ENCODE peak calls at places on chromosomes 3 and 15, in nine cellular contexts. One of them, this sample, is unnamed.

GRCh38 chr3:194964809-194965208 is 279.1 kb downstream of the FAM43A start:
- DNase-seq in EL: no peak
- DNase-seq in CD8-positive, alpha-beta memory T cell: no peak
- DNase-seq in anterior cingulate cortex: no peak
- DNase-seq in NCI-H1092 treated with DMSO at 0.1 percent for 48 hours: no peak
- DNase-seq in activated naive CD8-positive, alpha-beta T cell treated with anti-CD3 and anti-CD28 coated beads for 36 hours: no peak
- DNase-seq in NCI-H1436: no peak
- DNase-seq in activated T-cell treated with anti-CD3 and anti-CD28 coated beads for 4 hours: no peak
- DNase-seq in T-helper 2 cell: no peak
- DNase-seq in this sample: no peak

GRCh38 chr3:160951677-160952487 is 153.3 kb downstream of the B3GALNT1 start:
- DNase-seq in EL: no peak
- DNase-seq in CD8-positive, alpha-beta memory T cell: no peak
- DNase-seq in anterior cingulate cortex: no peak
- DNase-seq in NCI-H1092 treated with DMSO at 0.1 percent for 48 hours: no peak
- DNase-seq in activated naive CD8-positive, alpha-beta T cell treated with anti-CD3 and anti-CD28 coated beads for 36 hours: no peak
- DNase-seq in NCI-H1436: no peak
- DNase-seq in activated T-cell treated with anti-CD3 and anti-CD28 coated beads for 4 hours: no peak
- DNase-seq in T-helper 2 cell: no peak
- DNase-seq in this sample: no peak

GRCh38 chr3:152524198-152525140 is 255.7 kb downstream of the MBNL1 start:
- DNase-seq in EL: peak
- DNase-seq in CD8-positive, alpha-beta memory T cell: peak
- DNase-seq in anterior cingulate cortex: no peak
- DNase-seq in NCI-H1092 treated with DMSO at 0.1 percent for 48 hours: peak
- DNase-seq in activated naive CD8-positive, alpha-beta T cell treated with anti-CD3 and anti-CD28 coated beads for 36 hours: no peak
- DNase-seq in NCI-H1436: peak
- DNase-seq in activated T-cell treated with anti-CD3 and anti-CD28 coated beads for 4 hours: peak
- DNase-seq in T-helper 2 cell: no peak
- DNase-seq in this sample: no peak

GRCh38 chr3:119637679-119638525 is 22.5 kb downstream of the POPDC2 start:
- DNase-seq in EL: peak
- DNase-seq in CD8-positive, alpha-beta memory T cell: no peak
- DNase-seq in anterior cingulate cortex: no peak
- DNase-seq in NCI-H1092 treated with DMSO at 0.1 percent for 48 hours: no peak
- DNase-seq in activated naive CD8-positive, alpha-beta T cell treated with anti-CD3 and anti-CD28 coated beads for 36 hours: peak
- DNase-seq in NCI-H1436: no peak
- DNase-seq in activated T-cell treated with anti-CD3 and anti-CD28 coated beads for 4 hours: no peak
- DNase-seq in T-helper 2 cell: no peak
- DNase-seq in this sample: no peak

GRCh38 chr15:80890341-80890972 is 99.2 kb downstream of the MESD start:
- DNase-seq in EL: peak
- DNase-seq in CD8-positive, alpha-beta memory T cell: no peak
- DNase-seq in anterior cingulate cortex: no peak
- DNase-seq in NCI-H1092 treated with DMSO at 0.1 percent for 48 hours: no peak
- DNase-seq in activated naive CD8-positive, alpha-beta T cell treated with anti-CD3 and anti-CD28 coated beads for 36 hours: no peak
- DNase-seq in NCI-H1436: no peak
- DNase-seq in activated T-cell treated with anti-CD3 and anti-CD28 coated beads for 4 hours: no peak
- DNase-seq in T-helper 2 cell: no peak
- DNase-seq in this sample: no peak

GRCh38 chr15:69359724-69360123 is 54.4 kb upstream of the KIF23 start:
- DNase-seq in EL: no peak
- DNase-seq in CD8-positive, alpha-beta memory T cell: no peak
- DNase-seq in anterior cingulate cortex: no peak
- DNase-seq in NCI-H1092 treated with DMSO at 0.1 percent for 48 hours: no peak
- DNase-seq in activated naive CD8-positive, alpha-beta T cell treated with anti-CD3 and anti-CD28 coated beads for 36 hours: no peak
- DNase-seq in NCI-H1436: no peak
- DNase-seq in activated T-cell treated with anti-CD3 and anti-CD28 coated beads for 4 hours: no peak
- DNase-seq in T-helper 2 cell: no peak
- DNase-seq in this sample: no peak

GRCh38 chr3:65751123-65751700 is 287.5 kb downstream of the MAGI1 start:
- DNase-seq in EL: peak
- DNase-seq in CD8-positive, alpha-beta memory T cell: no peak
- DNase-seq in anterior cingulate cortex: peak
- DNase-seq in NCI-H1092 treated with DMSO at 0.1 percent for 48 hours: no peak
- DNase-seq in activated naive CD8-positive, alpha-beta T cell treated with anti-CD3 and anti-CD28 coated beads for 36 hours: peak
- DNase-seq in NCI-H1436: peak
- DNase-seq in activated T-cell treated with anti-CD3 and anti-CD28 coated beads for 4 hours: no peak
- DNase-seq in T-helper 2 cell: no peak
- DNase-seq in this sample: peak

GRCh38 chr15:55775316-55775715 is 32.4 kb upstream of the PRTG start:
- DNase-seq in EL: peak
- DNase-seq in CD8-positive, alpha-beta memory T cell: no peak
- DNase-seq in anterior cingulate cortex: no peak
- DNase-seq in NCI-H1092 treated with DMSO at 0.1 percent for 48 hours: no peak
- DNase-seq in activated naive CD8-positive, alpha-beta T cell treated with anti-CD3 and anti-CD28 coated beads for 36 hours: no peak
- DNase-seq in NCI-H1436: no peak
- DNase-seq in activated T-cell treated with anti-CD3 and anti-CD28 coated beads for 4 hours: no peak
- DNase-seq in T-helper 2 cell: no peak
- DNase-seq in this sample: no peak

GRCh38 chr3:141288331-141288990 is 56.8 kb downstream of the PXYLP1 start:
- DNase-seq in EL: no peak
- DNase-seq in CD8-positive, alpha-beta memory T cell: no peak
- DNase-seq in anterior cingulate cortex: no peak
- DNase-seq in NCI-H1092 treated with DMSO at 0.1 percent for 48 hours: no peak
- DNase-seq in activated naive CD8-positive, alpha-beta T cell treated with anti-CD3 and anti-CD28 coated beads for 36 hours: no peak
- DNase-seq in NCI-H1436: no peak
- DNase-seq in activated T-cell treated with anti-CD3 and anti-CD28 coated beads for 4 hours: no peak
- DNase-seq in T-helper 2 cell: no peak
- DNase-seq in this sample: no peak

GRCh38 chr3:128197855-128198254 is 44.6 kb downstream of the EEFSEC start:
- DNase-seq in EL: no peak
- DNase-seq in CD8-positive, alpha-beta memory T cell: no peak
- DNase-seq in anterior cingulate cortex: no peak
- DNase-seq in NCI-H1092 treated with DMSO at 0.1 percent for 48 hours: no peak
- DNase-seq in activated naive CD8-positive, alpha-beta T cell treated with anti-CD3 and anti-CD28 coated beads for 36 hours: no peak
- DNase-seq in NCI-H1436: no peak
- DNase-seq in activated T-cell treated with anti-CD3 and anti-CD28 coated beads for 4 hours: no peak
- DNase-seq in T-helper 2 cell: no peak
- DNase-seq in this sample: no peak

GRCh38 chr3:60932669-60933068 is 318.6 kb downstream of the FHIT start:
- DNase-seq in EL: no peak
- DNase-seq in CD8-positive, alpha-beta memory T cell: no peak
- DNase-seq in anterior cingulate cortex: no peak
- DNase-seq in NCI-H1092 treated with DMSO at 0.1 percent for 48 hours: no peak
- DNase-seq in activated naive CD8-positive, alpha-beta T cell treated with anti-CD3 and anti-CD28 coated beads for 36 hours: no peak
- DNase-seq in NCI-H1436: no peak
- DNase-seq in activated T-cell treated with anti-CD3 and anti-CD28 coated beads for 4 hours: no peak
- DNase-seq in T-helper 2 cell: no peak
- DNase-seq in this sample: no peak

GRCh38 chr15:63104727-63105126 is 16.9 kb upstream of the LACTB start:
- DNase-seq in EL: no peak
- DNase-seq in CD8-positive, alpha-beta memory T cell: no peak
- DNase-seq in anterior cingulate cortex: no peak
- DNase-seq in NCI-H1092 treated with DMSO at 0.1 percent for 48 hours: no peak
- DNase-seq in activated naive CD8-positive, alpha-beta T cell treated with anti-CD3 and anti-CD28 coated beads for 36 hours: no peak
- DNase-seq in NCI-H1436: no peak
- DNase-seq in activated T-cell treated with anti-CD3 and anti-CD28 coated beads for 4 hours: no peak
- DNase-seq in T-helper 2 cell: no peak
- DNase-seq in this sample: no peak

GRCh38 chr3:183494341-183494740 is 61.2 kb downstream of the KLHL6 start:
- DNase-seq in EL: no peak
- DNase-seq in CD8-positive, alpha-beta memory T cell: no peak
- DNase-seq in anterior cingulate cortex: no peak
- DNase-seq in NCI-H1092 treated with DMSO at 0.1 percent for 48 hours: no peak
- DNase-seq in activated naive CD8-positive, alpha-beta T cell treated with anti-CD3 and anti-CD28 coated beads for 36 hours: no peak
- DNase-seq in NCI-H1436: no peak
- DNase-seq in activated T-cell treated with anti-CD3 and anti-CD28 coated beads for 4 hours: no peak
- DNase-seq in T-helper 2 cell: no peak
- DNase-seq in this sample: no peak

GRCh38 chr3:174122411-174122810 is 724.9 kb downstream of the NLGN1 start:
- DNase-seq in EL: no peak
- DNase-seq in CD8-positive, alpha-beta memory T cell: no peak
- DNase-seq in anterior cingulate cortex: no peak
- DNase-seq in NCI-H1092 treated with DMSO at 0.1 percent for 48 hours: no peak
- DNase-seq in activated naive CD8-positive, alpha-beta T cell treated with anti-CD3 and anti-CD28 coated beads for 36 hours: no peak
- DNase-seq in NCI-H1436: no peak
- DNase-seq in activated T-cell treated with anti-CD3 and anti-CD28 coated beads for 4 hours: no peak
- DNase-seq in T-helper 2 cell: no peak
- DNase-seq in this sample: no peak

GRCh38 chr15:68045289-68046265 is 8.5 kb upstream of the PIAS1 start:
- DNase-seq in EL: no peak
- DNase-seq in CD8-positive, alpha-beta memory T cell: no peak
- DNase-seq in anterior cingulate cortex: no peak
- DNase-seq in NCI-H1092 treated with DMSO at 0.1 percent for 48 hours: no peak
- DNase-seq in activated naive CD8-positive, alpha-beta T cell treated with anti-CD3 and anti-CD28 coated beads for 36 hours: no peak
- DNase-seq in NCI-H1436: no peak
- DNase-seq in activated T-cell treated with anti-CD3 and anti-CD28 coated beads for 4 hours: no peak
- DNase-seq in T-helper 2 cell: no peak
- DNase-seq in this sample: no peak

GRCh38 chr3:42590989-42591756 is 513 bp downstream of the SS18L2 start:
- DNase-seq in EL: no peak
- DNase-seq in CD8-positive, alpha-beta memory T cell: no peak
- DNase-seq in anterior cingulate cortex: no peak
- DNase-seq in NCI-H1092 treated with DMSO at 0.1 percent for 48 hours: no peak
- DNase-seq in activated naive CD8-positive, alpha-beta T cell treated with anti-CD3 and anti-CD28 coated beads for 36 hours: peak
- DNase-seq in NCI-H1436: no peak
- DNase-seq in activated T-cell treated with anti-CD3 and anti-CD28 coated beads for 4 hours: no peak
- DNase-seq in T-helper 2 cell: no peak
- DNase-seq in this sample: no peak

GRCh38 chr3:51778554-51778953 is 483 bp downstream of the IQCF6 start:
- DNase-seq in EL: no peak
- DNase-seq in CD8-positive, alpha-beta memory T cell: no peak
- DNase-seq in anterior cingulate cortex: no peak
- DNase-seq in NCI-H1092 treated with DMSO at 0.1 percent for 48 hours: no peak
- DNase-seq in activated naive CD8-positive, alpha-beta T cell treated with anti-CD3 and anti-CD28 coated beads for 36 hours: no peak
- DNase-seq in NCI-H1436: no peak
- DNase-seq in activated T-cell treated with anti-CD3 and anti-CD28 coated beads for 4 hours: no peak
- DNase-seq in T-helper 2 cell: no peak
- DNase-seq in this sample: no peak

GRCh38 chr15:50458713-50459112 is 34.5 kb downstream of the USP8 start:
- DNase-seq in EL: no peak
- DNase-seq in CD8-positive, alpha-beta memory T cell: no peak
- DNase-seq in anterior cingulate cortex: no peak
- DNase-seq in NCI-H1092 treated with DMSO at 0.1 percent for 48 hours: no peak
- DNase-seq in activated naive CD8-positive, alpha-beta T cell treated with anti-CD3 and anti-CD28 coated beads for 36 hours: no peak
- DNase-seq in NCI-H1436: no peak
- DNase-seq in activated T-cell treated with anti-CD3 and anti-CD28 coated beads for 4 hours: no peak
- DNase-seq in T-helper 2 cell: no peak
- DNase-seq in this sample: no peak

GRCh38 chr15:84812842-84813241 is 4.3 kb upstream of the ALPK3 start:
- DNase-seq in EL: no peak
- DNase-seq in CD8-positive, alpha-beta memory T cell: no peak
- DNase-seq in anterior cingulate cortex: no peak
- DNase-seq in NCI-H1092 treated with DMSO at 0.1 percent for 48 hours: no peak
- DNase-seq in activated naive CD8-positive, alpha-beta T cell treated with anti-CD3 and anti-CD28 coated beads for 36 hours: no peak
- DNase-seq in NCI-H1436: no peak
- DNase-seq in activated T-cell treated with anti-CD3 and anti-CD28 coated beads for 4 hours: no peak
- DNase-seq in T-helper 2 cell: no peak
- DNase-seq in this sample: no peak

GRCh38 chr3:10380906-10381795 is 60.2 kb upstream of the SEC13 start:
- DNase-seq in EL: peak
- DNase-seq in CD8-positive, alpha-beta memory T cell: no peak
- DNase-seq in anterior cingulate cortex: no peak
- DNase-seq in NCI-H1092 treated with DMSO at 0.1 percent for 48 hours: peak
- DNase-seq in activated naive CD8-positive, alpha-beta T cell treated with anti-CD3 and anti-CD28 coated beads for 36 hours: no peak
- DNase-seq in NCI-H1436: no peak
- DNase-seq in activated T-cell treated with anti-CD3 and anti-CD28 coated beads for 4 hours: no peak
- DNase-seq in T-helper 2 cell: no peak
- DNase-seq in this sample: no peak

GRCh38 chr3:27681249-27681748 is 40.8 kb downstream of the EOMES start:
- DNase-seq in EL: peak
- DNase-seq in CD8-positive, alpha-beta memory T cell: peak
- DNase-seq in anterior cingulate cortex: peak
- DNase-seq in NCI-H1092 treated with DMSO at 0.1 percent for 48 hours: peak
- DNase-seq in activated naive CD8-positive, alpha-beta T cell treated with anti-CD3 and anti-CD28 coated beads for 36 hours: peak
- DNase-seq in NCI-H1436: peak
- DNase-seq in activated T-cell treated with anti-CD3 and anti-CD28 coated beads for 4 hours: no peak
- DNase-seq in T-helper 2 cell: peak
- DNase-seq in this sample: peak

GRCh38 chr3:101270158-101270557 is 50.2 kb downstream of the IMPG2 start:
- DNase-seq in EL: no peak
- DNase-seq in CD8-positive, alpha-beta memory T cell: no peak
- DNase-seq in anterior cingulate cortex: no peak
- DNase-seq in NCI-H1092 treated with DMSO at 0.1 percent for 48 hours: peak
- DNase-seq in activated naive CD8-positive, alpha-beta T cell treated with anti-CD3 and anti-CD28 coated beads for 36 hours: no peak
- DNase-seq in NCI-H1436: no peak
- DNase-seq in activated T-cell treated with anti-CD3 and anti-CD28 coated beads for 4 hours: no peak
- DNase-seq in T-helper 2 cell: no peak
- DNase-seq in this sample: no peak

GRCh38 chr3:47000922-47001730 is 21.7 kb downstream of the NBEAL2 start:
- DNase-seq in EL: no peak
- DNase-seq in CD8-positive, alpha-beta memory T cell: no peak
- DNase-seq in anterior cingulate cortex: no peak
- DNase-seq in NCI-H1092 treated with DMSO at 0.1 percent for 48 hours: no peak
- DNase-seq in activated naive CD8-positive, alpha-beta T cell treated with anti-CD3 and anti-CD28 coated beads for 36 hours: no peak
- DNase-seq in NCI-H1436: no peak
- DNase-seq in activated T-cell treated with anti-CD3 and anti-CD28 coated beads for 4 hours: no peak
- DNase-seq in T-helper 2 cell: peak
- DNase-seq in this sample: no peak